ENCODE peak calls at places on chromosomes 2 and 18, in nine cellular contexts. Y, C, S, V, B, N, O, W and U are unnamed samples.

GRCh38 chr2:99984781-99985525 is 157.4 kb downstream of the AFF3 start:
- DNase-seq in C (no peak), B (no peak), W (no peak), S (peak; percentile 47), V (peak; percentile 78), N (peak; percentile 24), Y (no peak), O (peak; percentile 73), U (no peak)

GRCh38 chr18:39841133-39842041 is 2113.6 kb upstream of the PIK3C3 start:
- DNase-seq in O (peak; percentile 79), Y (no peak), W (peak; percentile 48), N (no peak), C (peak; percentile 27), S (no peak), V (peak; percentile 99), B (peak; percentile 74), U (peak; percentile 92)

GRCh38 chr2:16584824-16585546 is 80.6 kb downstream of the CYRIA start:
- DNase-seq in Y (no peak), B (no peak), S (no peak), W (no peak), N (no peak), C (no peak), O (no peak), V (no peak), U (no peak)

GRCh38 chr18:13276530-13277520 is 58.3 kb downstream of the LDLRAD4 start:
- DNase-seq in V (no peak), W (no peak), N (no peak), S (no peak), Y (no peak), B (no peak), O (no peak), C (no peak), U (no peak)

GRCh38 chr2:181036445-181036844 is 56.0 kb downstream of the UBE2E3 start:
- DNase-seq in W (no peak), Y (no peak), V (no peak), S (no peak), C (no peak), O (no peak), B (no peak), N (no peak), U (no peak)

GRCh38 chr2:35080231-35080905 is 1275.2 kb upstream of the CRIM1 start:
- DNase-seq in Y (no peak), B (no peak), C (no peak), S (no peak), O (peak; percentile 0), V (no peak), W (no peak), N (no peak), U (no peak)

GRCh38 chr2:138010890-138011289 is 46.6 kb downstream of the HNMT start:
- DNase-seq in O (no peak), Y (no peak), W (no peak), C (no peak), B (no peak), N (no peak), S (no peak), V (peak; percentile 85), U (no peak)

GRCh38 chr2:67876176-67876575 is 186.6 kb downstream of the C1D start:
- DNase-seq in V (no peak), N (no peak), Y (no peak), B (no peak), O (peak; percentile 70), S (no peak), C (no peak), W (no peak), U (no peak)